ENCODE peak calls at places on chromosomes 13 and 19, in six cellular contexts. P, I, E, G, H and R are unnamed samples.

GRCh38 chr13:111247552-111247951 is 72.9 kb upstream of the TEX29 start:
- DNase-seq in P (no peak), I (no peak), E (no peak), G (no peak), H (peak), R (no peak)

GRCh38 chr19:46748325-46749109 is 2.3 kb upstream of the STRN4 start:
- DNase-seq in P (peak), I (peak), E (no peak), G (no peak), H (peak), R (peak)

GRCh38 chr13:108917581-108917980 is 288.2 kb downstream of the MYO16 start:
- DNase-seq in P (no peak), I (no peak), E (no peak), G (no peak), H (peak), R (no peak)

GRCh38 chr19:3289971-3290569 is 65.6 kb downstream of the CELF5 start:
- DNase-seq in P (no peak), I (no peak), E (no peak), G (no peak), H (no peak), R (no peak)

GRCh38 chr19:39623946-39624345 is 21.6 kb downstream of the LGALS13 start:
- DNase-seq in P (no peak), I (no peak), E (no peak), G (no peak), H (no peak), R (no peak)

GRCh38 chr19:35341006-35341405 is 6.7 kb upstream of the FFAR1 start:
- DNase-seq in P (peak), I (no peak), E (no peak), G (no peak), H (no peak), R (no peak)

GRCh38 chr19:17576758-17577532 is 21.5 kb downstream of the COLGALT1 start:
- DNase-seq in P (no peak), I (peak), E (no peak), G (no peak), H (peak), R (no peak)

GRCh38 chr13:24224232-24224680 is 63.7 kb downstream of the SPATA13 start:
- DNase-seq in P (no peak), I (no peak), E (no peak), G (no peak), H (no peak), R (no peak)

GRCh38 chr13:47168086-47168485 is 271.2 kb upstream of the HTR2A start:
- DNase-seq in P (no peak), I (no peak), E (no peak), G (no peak), H (peak), R (no peak)

GRCh38 chr13:87676254-87677042 is 5.3 kb downstream of the SLITRK5 start:
- DNase-seq in P (no peak), I (no peak), E (no peak), G (no peak), H (no peak), R (peak)

GRCh38 chr13:62799931-62800436 is 1384.3 kb upstream of the PCDH20 start:
- DNase-seq in P (no peak), I (no peak), E (no peak), G (no peak), H (no peak), R (no peak)

GRCh38 chr19:39539165-39539518 is 819 bp downstream of the EID2 start:
- DNase-seq in P (no peak), I (no peak), E (no peak), G (no peak), H (no peak), R (no peak)

GRCh38 chr13:49625392-49626137 is 2.7 kb upstream of the ARL11 start:
- DNase-seq in P (peak), I (no peak), E (no peak), G (no peak), H (peak), R (no peak)

GRCh38 chr19:48102870-48103751 is 7.5 kb downstream of the PLA2G4C start:
- DNase-seq in P (no peak), I (no peak), E (no peak), G (no peak), H (peak), R (peak)

GRCh38 chr19:6017576-6017975 is 39.6 kb upstream of the RANBP3 start:
- DNase-seq in P (peak), I (no peak), E (peak), G (no peak), H (no peak), R (no peak)

GRCh38 chr13:31697290-31697689 is 42.0 kb upstream of the RXFP2 start:
- DNase-seq in P (no peak), I (no peak), E (no peak), G (no peak), H (no peak), R (no peak)

GRCh38 chr19:5103061-5103701 is 134.3 kb downstream of the KDM4B start:
- DNase-seq in P (no peak), I (peak), E (no peak), G (no peak), H (peak), R (no peak)

GRCh38 chr19:49506575-49507105 is 5.8 kb upstream of the FCGRT start:
- DNase-seq in P (peak), I (peak), E (no peak), G (no peak), H (no peak), R (peak)

GRCh38 chr13:97122381-97122996 is 99.6 kb upstream of the MBNL2 start:
- DNase-seq in P (no peak), I (no peak), E (no peak), G (no peak), H (peak), R (no peak)

GRCh38 chr13:42970824-42971669 is 21.0 kb downstream of the EPSTI1 start:
- DNase-seq in P (no peak), I (peak), E (no peak), G (no peak), H (peak), R (peak)

GRCh38 chr13:51683537-51684050 is 99.3 kb downstream of the WDFY2 start:
- DNase-seq in P (no peak), I (no peak), E (no peak), G (no peak), H (no peak), R (no peak)

GRCh38 chr13:79943633-79944032 is 397.3 kb downstream of the SPRY2 start:
- DNase-seq in P (no peak), I (no peak), E (no peak), G (no peak), H (peak), R (no peak)

GRCh38 chr19:32464279-32464678 is 58.7 kb downstream of the DPY19L3 start:
- DNase-seq in P (no peak), I (no peak), E (no peak), G (no peak), H (peak), R (no peak)

GRCh38 chr19:41804327-41804726 is 7.9 kb downstream of the CEACAM3 start:
- DNase-seq in P (no peak), I (no peak), E (no peak), G (no peak), H (no peak), R (no peak)

GRCh38 chr19:18833141-18833476 is 1.4 kb downstream of the UPF1 start:
- DNase-seq in P (no peak), I (no peak), E (no peak), G (no peak), H (peak), R (no peak)

GRCh38 chr13:93004919-93005318 is 221.7 kb upstream of the GPC6 start:
- DNase-seq in P (no peak), I (no peak), E (no peak), G (no peak), H (no peak), R (no peak)

GRCh38 chr13:112684444-112684843 is 5.4 kb upstream of the ATP11A start:
- DNase-seq in P (no peak), I (no peak), E (no peak), G (no peak), H (no peak), R (no peak)

GRCh38 chr19:16366433-16367268 is 42.0 kb downstream of the KLF2 start:
- DNase-seq in P (peak), I (no peak), E (no peak), G (no peak), H (no peak), R (no peak)

GRCh38 chr13:105565328-105565727 is 970.1 kb downstream of the EFNB2 start:
- DNase-seq in P (no peak), I (no peak), E (no peak), G (no peak), H (peak), R (no peak)

GRCh38 chr19:49190781-49191180 is 33.2 kb downstream of the TRPM4 start:
- DNase-seq in P (no peak), I (no peak), E (no peak), G (no peak), H (no peak), R (no peak)

GRCh38 chr19:37855098-37855497 is 51.3 kb downstream of the WDR87 start:
- DNase-seq in P (no peak), I (no peak), E (peak), G (no peak), H (peak), R (no peak)

DNA sequence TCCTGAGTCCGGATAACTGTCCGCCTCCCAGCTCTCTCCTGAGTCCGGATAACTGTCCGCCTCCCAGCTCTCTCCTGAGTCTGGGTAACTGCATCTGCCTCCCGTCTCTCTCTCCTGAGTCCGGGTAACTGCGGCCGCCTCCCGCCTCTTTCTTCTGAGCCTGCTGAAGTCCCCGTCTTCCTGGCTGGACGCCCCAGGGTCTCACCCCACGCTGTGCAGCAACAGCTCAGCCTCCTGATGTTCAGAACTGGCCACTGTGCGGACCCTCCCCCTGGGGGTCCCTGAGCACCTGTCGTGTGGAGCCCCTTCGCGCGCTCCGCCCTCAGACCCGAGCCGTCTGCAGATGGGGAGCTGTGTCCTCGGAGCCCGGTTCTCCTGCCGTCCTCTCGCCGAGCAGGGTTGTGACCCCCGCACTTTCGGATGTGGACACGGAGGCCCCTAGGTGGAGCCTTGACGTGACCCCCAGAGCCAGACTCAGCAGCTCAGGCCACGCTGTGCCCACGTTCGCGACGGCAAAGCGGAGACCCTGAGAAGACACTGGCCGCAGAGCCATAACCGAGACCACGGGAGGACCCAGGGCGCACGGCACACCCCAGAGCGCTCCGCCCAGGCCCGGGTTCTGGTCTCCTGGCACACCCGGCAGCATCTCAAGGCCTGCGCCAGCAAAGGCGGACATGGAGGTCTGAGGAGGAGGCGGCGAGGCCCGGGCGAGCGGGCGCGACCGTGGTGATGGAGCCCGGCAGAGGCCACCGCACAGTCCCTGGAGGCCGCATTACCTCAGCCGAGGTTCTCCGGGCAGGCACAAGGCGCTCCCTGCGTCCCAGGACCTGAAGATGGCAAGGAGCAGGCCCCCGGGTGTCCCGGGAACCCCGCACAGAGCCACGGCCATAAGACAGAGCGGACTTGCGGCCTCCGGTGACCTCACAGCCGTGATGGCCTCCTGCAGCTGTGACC is 15.9 kb downstream of the SBNO2 start:
- DNase-seq in P (no peak), I (no peak), E (no peak), G (no peak), H (no peak), R (no peak)
- TF ChIP-seq CTCF in P (no peak), I (no peak), E (no peak), G (no peak), H (no peak), R (no peak)

GRCh38 chr19:8459520-8460260 is 14.9 kb downstream of the HNRNPM start:
- DNase-seq in P (no peak), I (no peak), E (no peak), G (no peak), H (peak), R (no peak)
- TF ChIP-seq CTCF in P (no peak), I (no peak), E (no peak), G (no peak), H (no peak), R (no peak)

GRCh38 chr19:58475714-58476497 is at the start of gene ZNF446:
- DNase-seq in P (peak), I (peak), E (peak), G (peak), H (peak), R (peak)
- TF ChIP-seq CTCF in P (no peak), I (no peak), E (no peak), G (no peak), H (no peak), R (no peak)

GRCh38 chr13:76038920-76039716 is 403.0 kb downstream of the LMO7 start:
- DNase-seq in P (no peak), I (no peak), E (no peak), G (no peak), H (no peak), R (no peak)
- TF ChIP-seq CTCF in P (no peak), I (no peak), E (peak), G (no peak), H (no peak), R (no peak)

DNA sequence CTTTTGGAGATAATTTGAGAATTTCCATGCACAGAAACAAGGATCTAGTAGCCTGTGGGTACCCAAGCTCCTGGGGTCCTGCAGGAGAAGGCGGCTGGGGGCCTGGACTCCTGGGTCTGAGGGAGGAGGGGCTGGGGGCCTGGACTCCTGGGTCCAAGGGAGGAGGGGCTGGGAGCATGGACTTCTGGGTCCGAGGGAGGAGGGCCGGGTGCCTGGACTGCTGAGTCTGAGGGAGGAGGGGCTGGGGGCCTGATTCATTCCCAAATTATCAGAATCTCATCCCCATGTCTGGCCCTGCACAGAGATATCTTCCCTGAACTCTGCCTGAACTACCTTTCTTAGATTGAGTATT is 520 bp upstream of the RDH13 start:
- DNase-seq in P (no peak), I (no peak), E (no peak), G (no peak), H (no peak), R (no peak)
- TF ChIP-seq CTCF in P (no peak), I (no peak), E (no peak), G (no peak), H (no peak), R (no peak)

GRCh38 chr19:14428882-14429416 is 4.2 kb upstream of the PKN1 start:
- DNase-seq in P (no peak), I (no peak), E (no peak), G (no peak), H (no peak), R (no peak)

GRCh38 chr19:14430712-14431111 is 2.4 kb upstream of the PKN1 start:
- DNase-seq in P (no peak), I (no peak), E (no peak), G (no peak), H (no peak), R (no peak)

GRCh38 chr19:14427461-14427860 is 5.6 kb upstream of the PKN1 start:
- DNase-seq in P (no peak), I (no peak), E (no peak), G (no peak), H (no peak), R (no peak)

DNA sequence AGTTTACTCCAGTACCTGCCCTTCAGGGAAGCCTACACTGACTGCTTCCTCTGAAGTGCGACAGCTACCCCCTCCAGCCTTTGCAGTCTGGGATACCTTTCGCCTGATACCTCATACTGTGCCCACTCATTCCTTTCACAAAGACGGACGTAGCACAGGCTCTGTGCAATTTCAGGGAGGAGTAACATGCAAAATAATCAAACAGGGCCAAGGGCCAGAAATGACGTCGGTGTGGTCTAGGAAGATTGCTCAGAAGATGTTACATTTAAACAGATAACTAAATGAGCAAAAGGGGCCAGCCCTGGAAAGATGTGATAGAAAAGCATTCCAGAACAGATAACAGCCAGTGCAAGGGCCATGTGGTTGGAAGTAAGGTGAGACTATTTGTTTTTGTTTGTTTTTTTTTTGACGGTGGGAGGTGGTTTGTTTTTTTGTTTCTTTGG is 6.6 kb upstream of the DDX39A start:
- DNase-seq in P (no peak), I (no peak), E (no peak), G (no peak), H (peak), R (no peak)
- TF ChIP-seq CTCF in P (no peak), I (no peak), E (no peak), G (no peak), H (no peak), R (no peak)

DNA sequence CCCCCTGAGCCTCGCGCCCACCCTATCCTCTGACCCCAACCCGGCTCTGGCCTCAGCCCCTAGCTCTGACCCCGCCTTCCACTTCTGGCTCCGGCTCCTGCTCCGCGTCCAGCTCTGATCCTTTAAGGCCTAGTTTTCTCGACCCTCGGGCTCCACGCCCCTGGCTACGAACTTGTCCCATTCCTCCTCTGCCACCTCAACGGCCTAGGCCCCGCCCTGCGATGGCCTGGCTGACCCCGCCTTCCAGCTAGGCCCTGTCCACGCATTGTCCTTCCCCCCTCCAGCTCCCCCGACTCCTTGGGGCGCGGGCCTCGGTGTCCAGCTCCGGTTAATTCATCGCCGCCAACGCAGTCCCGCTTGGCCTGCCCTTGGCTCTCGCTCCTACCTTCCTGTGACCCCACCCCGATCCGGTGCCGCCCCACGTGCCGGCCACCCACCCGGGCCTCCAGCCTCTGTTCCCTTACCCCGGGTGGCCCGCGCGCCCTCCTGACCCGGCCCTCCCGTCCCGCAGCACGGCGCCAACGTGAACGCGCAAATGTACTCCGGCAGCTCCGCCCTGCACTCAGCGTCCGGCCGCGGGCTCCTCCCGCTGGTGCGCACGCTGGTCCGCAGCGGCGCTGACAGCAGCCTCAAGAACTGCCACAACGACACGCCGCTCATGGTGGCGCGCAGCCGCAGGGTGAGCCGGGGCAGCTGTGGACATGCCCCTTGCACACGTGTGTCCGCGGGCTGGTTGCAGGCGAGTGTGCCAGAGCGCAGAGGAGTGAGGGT is 9.4 kb downstream of the BCL3 start:
- DNase-seq in P (peak), I (peak), E (peak), G (no peak), H (peak), R (peak)
- TF ChIP-seq CTCF in P (no peak), I (no peak), E (peak), G (peak), H (peak), R (no peak)

GRCh38 chr19:12836529-12836863 is 1.8 kb upstream of the MAST1 start:
- DNase-seq in P (no peak), I (no peak), E (no peak), G (no peak), H (no peak), R (no peak)

GRCh38 chr19:12840091-12841079 is 2.1 kb downstream of the MAST1 start:
- DNase-seq in P (no peak), I (no peak), E (peak), G (no peak), H (peak), R (peak)

GRCh38 chr19:12838893-12839656 is 760 bp downstream of the MAST1 start:
- DNase-seq in P (no peak), I (no peak), E (no peak), G (no peak), H (no peak), R (no peak)

GRCh38 chr19:12837225-12837624 is 1.1 kb upstream of the MAST1 start:
- DNase-seq in P (no peak), I (no peak), E (no peak), G (no peak), H (no peak), R (no peak)

GRCh38 chr19:12838182-12838890 is at the start of gene MAST1:
- DNase-seq in P (peak), I (no peak), E (peak), G (no peak), H (no peak), R (peak)
- TF ChIP-seq CTCF in P (peak), I (peak), E (peak), G (peak), H (no peak), R (peak)

DNA sequence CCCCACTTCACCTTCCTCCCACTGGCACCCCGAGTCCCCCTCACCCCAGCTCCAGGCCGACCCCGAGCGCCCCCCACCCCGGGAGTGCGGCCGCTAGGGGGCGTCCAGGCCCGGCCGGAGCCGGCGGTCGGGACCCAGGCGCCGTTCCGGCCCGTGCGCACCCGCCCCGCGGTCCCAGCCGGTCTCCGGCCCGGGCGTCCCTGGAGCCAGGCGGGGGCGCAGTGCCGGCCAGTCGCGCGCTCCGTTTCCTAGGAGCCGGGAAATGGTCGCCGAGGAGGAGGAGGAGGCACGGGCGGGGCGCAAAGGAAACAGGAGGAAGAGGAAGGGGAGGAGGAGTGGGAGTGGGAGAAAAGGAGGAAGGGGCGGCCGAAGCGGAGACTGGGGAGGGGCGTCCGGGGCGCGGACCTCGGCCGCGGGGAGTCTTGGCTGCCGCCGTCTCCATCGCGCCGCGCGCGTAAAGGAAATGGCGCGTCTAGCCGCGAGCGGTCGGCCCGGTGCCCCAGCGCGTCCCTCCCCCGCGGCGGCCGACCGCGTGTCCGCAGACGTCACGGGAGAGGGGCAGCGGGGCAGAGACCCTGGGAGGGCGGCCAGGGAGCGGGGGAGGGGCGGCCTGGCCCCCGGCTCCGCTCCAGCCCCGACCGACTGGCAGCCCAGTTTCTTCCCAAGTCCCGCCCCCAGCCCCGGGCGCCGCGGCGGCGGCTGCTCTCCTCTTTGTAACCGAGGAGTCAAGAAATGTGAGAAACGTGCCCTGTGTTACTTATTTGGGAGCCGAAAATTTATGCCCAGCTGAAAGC is 1.1 kb upstream of the KCTD15 start:
- DNase-seq in P (peak), I (peak), E (no peak), G (no peak), H (peak), R (peak)
- TF ChIP-seq CTCF in P (peak), I (peak), E (peak), G (peak), H (peak), R (peak)